ENCODE peak calls at places on chromosome 7, in ten cellular contexts. F is GM12865, C is kidney epithelial cell, Q is fibroblast of mammary gland, U is NB4, R is mammary epithelial cell, N is brain microvascular endothelial cell, W is lower lobe of right lung, A is heart right ventricle, Y is AG09309. K is an unnamed sample.

GRCh38 chr7:12409097-12409711 is 5.5 kb upstream of the VWDE start:
- DNase-seq in R (no peak), U (no peak), W (no peak), A (no peak), C (no peak), N (no peak), F (no peak), Y (no peak), Q (no peak), K (no peak)

GRCh38 chr7:36884863-36885262 is 160.6 kb upstream of the AOAH start:
- DNase-seq in R (no peak), A (no peak), Y (no peak), U (no peak), N (no peak), F (no peak), W (no peak), Q (no peak), C (no peak), K (no peak)

GRCh38 chr7:21338728-21339164 is 89.1 kb upstream of the SP4 start:
- DNase-seq in C (no peak), N (no peak), F (peak), Q (no peak), A (no peak), Y (no peak), W (no peak), R (no peak), U (peak), K (no peak)

GRCh38 chr7:122887198-122887597 is 938 bp upstream of the CADPS2 start:
- DNase-seq in Y (peak), R (peak), Q (peak), N (peak), A (peak), C (peak), W (peak), U (no peak), F (peak), K (peak)

GRCh38 chr7:80439894-80440811 is 71.7 kb downstream of the GNAT3 start:
- DNase-seq in U (peak), C (no peak), Y (peak), A (no peak), F (no peak), N (peak), W (no peak), R (peak), Q (peak), K (no peak)

GRCh38 chr7:28354601-28355062 is 57.7 kb upstream of the CREB5 start:
- DNase-seq in N (peak), C (peak), Y (peak), Q (peak), U (no peak), W (no peak), R (peak), A (no peak), F (no peak), K (peak)

GRCh38 chr7:32470871-32471270 is 19.3 kb downstream of the LSM5 start:
- DNase-seq in Y (no peak), Q (no peak), R (no peak), W (no peak), U (no peak), N (no peak), A (no peak), F (no peak), C (no peak), K (no peak)

GRCh38 chr7:89837515-89837914 is 316.8 kb upstream of the STEAP1 start:
- DNase-seq in U (no peak), W (no peak), C (peak), F (no peak), A (no peak), R (peak), N (no peak), Q (peak), Y (no peak), K (peak)

GRCh38 chr7:55478700-55479099 is 93.6 kb downstream of the VOPP1 start:
- DNase-seq in Y (no peak), F (no peak), U (peak), N (no peak), A (no peak), W (no peak), Q (no peak), C (no peak), R (no peak), K (no peak)
- TF ChIP-seq CTCF in Y (no peak), F (no peak), U (no peak), N (no peak), A (no peak), W (no peak), Q (no peak), C (no peak), R (no peak), K (no peak)

DNA sequence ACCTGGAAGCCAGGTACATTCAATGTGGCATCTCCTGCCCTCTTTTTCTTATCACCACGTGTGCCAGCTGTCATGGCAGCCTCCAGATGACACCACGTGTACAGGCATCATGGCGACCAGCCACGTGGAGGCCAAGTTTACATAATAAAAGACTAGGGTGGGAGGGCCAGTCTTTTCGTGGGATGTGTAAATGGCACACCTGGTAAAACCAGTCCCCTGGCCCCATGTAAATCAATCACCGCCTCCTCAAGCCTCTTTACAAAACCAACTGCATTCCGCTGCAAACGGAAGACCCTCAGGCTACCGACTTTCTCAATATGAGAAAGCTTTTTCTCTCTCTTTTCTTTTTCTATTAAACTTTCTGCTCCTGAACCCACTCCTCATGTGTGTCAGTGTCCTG is 65.1 kb upstream of the PHF14 start:
- DNase-seq in Y (no peak), Q (no peak), A (no peak), R (no peak), F (no peak), C (no peak), N (no peak), W (no peak), U (no peak), K (no peak)
- H3K4me3 ChIP-seq in Y (no peak), Q (no peak), A (no peak), R (no peak), F (no peak), C (no peak), N (no peak), W (no peak), U (no peak), K (no peak)

GRCh38 chr7:85162743-85163142 is 24.1 kb downstream of the SEMA3D start:
- DNase-seq in Q (peak), N (no peak), U (no peak), Y (no peak), W (no peak), C (no peak), F (no peak), A (no peak), R (no peak), K (no peak)
- TF ChIP-seq CTCF in Q (no peak), N (no peak), U (no peak), Y (no peak), W (no peak), C (no peak), F (no peak), A (no peak), R (no peak), K (no peak)

GRCh38 chr7:116802144-116802747 is 60.1 kb upstream of the CAPZA2 start:
- DNase-seq in W (no peak), R (no peak), A (no peak), Q (no peak), F (no peak), U (no peak), C (no peak), Y (no peak), N (no peak), K (no peak)

GRCh38 chr7:116801092-116801710 is 61.2 kb upstream of the CAPZA2 start:
- DNase-seq in Y (no peak), U (no peak), Q (peak), A (no peak), R (peak), N (peak), W (no peak), C (peak), F (no peak), K (no peak)

GRCh38 chr7:116800594-116800993 is 61.8 kb upstream of the CAPZA2 start:
- DNase-seq in N (no peak), W (no peak), F (no peak), U (no peak), Q (no peak), A (no peak), C (no peak), R (peak), Y (no peak), K (no peak)

GRCh38 chr7:116804459-116804858 is 57.9 kb upstream of the CAPZA2 start:
- DNase-seq in Q (no peak), R (no peak), U (no peak), Y (no peak), W (no peak), C (no peak), A (no peak), F (no peak), N (no peak), K (no peak)

GRCh38 chr7:116802784-116803183 is 59.6 kb upstream of the CAPZA2 start:
- DNase-seq in A (no peak), R (peak), F (peak), U (peak), C (no peak), Q (peak), N (peak), W (no peak), Y (no peak), K (no peak)
- H3K4me3 ChIP-seq in A (no peak), R (no peak), F (no peak), U (no peak), C (no peak), Q (no peak), N (no peak), W (no peak), Y (no peak), K (no peak)

DNA sequence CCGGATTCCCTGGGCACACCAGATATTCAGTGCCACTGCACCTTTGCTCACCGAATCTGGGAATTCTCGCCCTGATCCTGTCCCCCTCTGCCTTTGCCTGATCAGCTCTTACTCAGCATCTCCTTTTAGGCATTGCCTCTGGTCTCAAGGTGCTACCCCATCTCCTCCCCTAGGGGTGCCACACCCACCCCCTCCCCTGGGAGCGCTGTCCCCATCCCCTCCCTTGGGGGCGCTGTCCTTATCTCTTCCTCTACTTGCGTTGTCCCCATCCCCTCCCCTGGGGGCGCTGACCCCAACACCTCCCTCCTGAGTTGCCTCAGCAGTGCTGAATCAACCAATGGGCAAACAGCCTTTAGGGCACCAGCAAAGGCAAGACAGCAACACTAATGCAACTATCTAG is 686.9 kb upstream of the FOXK1 start:
- DNase-seq in F (no peak), R (no peak), N (no peak), W (no peak), C (no peak), Q (no peak), A (no peak), Y (no peak), U (peak), K (no peak)
- TF ChIP-seq CTCF in F (no peak), R (no peak), N (no peak), W (no peak), C (no peak), Q (no peak), A (no peak), Y (no peak), U (no peak), K (no peak)

GRCh38 chr7:35259555-35259954 is 5.7 kb upstream of the TBX20 start:
- DNase-seq in Q (no peak), R (no peak), F (no peak), U (no peak), A (no peak), N (no peak), C (no peak), Y (no peak), W (no peak), K (no peak)

GRCh38 chr7:35260254-35260653 is 6.4 kb upstream of the TBX20 start:
- DNase-seq in W (no peak), C (no peak), R (no peak), A (no peak), U (no peak), N (no peak), Y (no peak), Q (no peak), F (no peak), K (no peak)

GRCh38 chr7:35261476-35262285 is 7.8 kb upstream of the TBX20 start:
- DNase-seq in A (peak), U (no peak), R (no peak), C (no peak), W (no peak), F (no peak), N (no peak), Q (no peak), Y (no peak), K (no peak)

GRCh38 chr7:35258891-35259537 is 5.1 kb upstream of the TBX20 start:
- DNase-seq in C (no peak), Y (no peak), W (no peak), Q (no peak), R (no peak), N (no peak), U (no peak), A (no peak), F (no peak), K (no peak)

GRCh38 chr7:35261041-35261440 is 7.1 kb upstream of the TBX20 start:
- DNase-seq in Q (no peak), U (no peak), C (no peak), A (no peak), W (no peak), N (no peak), R (no peak), F (no peak), Y (no peak), K (no peak)
- H3K4me3 ChIP-seq in Q (no peak), U (no peak), C (no peak), A (no peak), W (no peak), N (no peak), R (no peak), F (no peak), Y (no peak), K (no peak)

DNA sequence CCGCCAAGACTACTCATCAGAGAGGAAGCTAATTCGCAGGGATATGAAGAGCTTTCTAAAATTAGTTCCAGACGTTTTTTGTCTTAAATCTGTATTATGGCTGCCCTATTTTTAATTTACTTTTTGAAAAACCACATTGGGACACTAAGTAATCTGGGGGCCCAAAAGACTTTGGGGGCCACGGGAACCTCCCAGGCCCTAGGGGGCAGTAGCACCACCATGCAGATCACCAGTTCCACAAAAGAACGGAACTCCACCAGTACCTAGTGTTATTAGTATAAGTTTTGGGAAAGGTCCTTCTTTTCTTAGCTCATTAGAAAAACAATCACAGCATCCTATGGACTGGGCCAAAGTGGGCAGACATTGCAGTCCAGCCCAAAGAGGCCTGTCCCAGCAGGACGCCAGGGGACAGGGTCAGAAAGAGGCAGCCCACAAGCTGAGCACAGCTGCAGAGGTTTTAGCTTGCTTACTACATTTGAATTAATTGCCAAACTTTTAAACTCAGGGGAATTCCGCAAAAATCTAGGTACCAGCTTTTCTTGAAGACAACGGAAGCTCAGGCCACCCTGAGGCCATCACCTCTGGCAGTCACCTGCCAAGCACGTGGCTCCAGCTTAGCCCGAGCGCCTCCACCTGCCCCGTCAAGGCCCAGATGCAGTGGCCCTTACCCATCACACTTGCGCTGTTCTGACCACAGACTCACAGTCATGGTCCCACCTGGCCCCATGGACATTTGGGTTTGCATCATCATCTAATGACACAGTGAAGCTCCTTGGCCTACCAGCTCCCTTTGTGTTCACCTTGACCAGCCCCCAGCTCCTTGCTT is 74.8 kb downstream of the PARP12 start:
- DNase-seq in F (no peak), U (no peak), R (no peak), C (no peak), N (no peak), W (no peak), Y (no peak), A (no peak), Q (no peak), K (no peak)
- TF ChIP-seq CTCF in F (no peak), U (peak), R (no peak), C (no peak), N (peak), W (no peak), Y (no peak), A (no peak), Q (no peak), K (no peak)

GRCh38 chr7:55522268-55522902 is 49.9 kb downstream of the VOPP1 start:
- DNase-seq in Y (no peak), N (no peak), W (no peak), U (no peak), F (no peak), R (no peak), A (no peak), C (no peak), Q (no peak), K (no peak)

GRCh38 chr7:55518836-55519235 is 53.5 kb downstream of the VOPP1 start:
- DNase-seq in A (no peak), R (no peak), Y (no peak), U (no peak), F (no peak), C (no peak), Q (no peak), W (no peak), N (no peak), K (no peak)

GRCh38 chr7:55523366-55523765 is 48.9 kb downstream of the VOPP1 start:
- DNase-seq in A (no peak), C (no peak), Q (no peak), F (no peak), R (no peak), U (no peak), W (no peak), Y (no peak), N (no peak), K (no peak)

GRCh38 chr7:55520426-55521140 is 51.7 kb downstream of the VOPP1 start:
- DNase-seq in R (no peak), C (no peak), Y (no peak), F (no peak), U (no peak), A (no peak), W (no peak), Q (no peak), N (no peak), K (no peak)

GRCh38 chr7:55521543-55522267 is 50.6 kb downstream of the VOPP1 start:
- DNase-seq in N (no peak), U (no peak), W (no peak), Q (no peak), Y (no peak), F (no peak), C (no peak), A (no peak), R (no peak), K (no peak)
- H3K4me3 ChIP-seq in N (no peak), U (no peak), W (no peak), Q (no peak), Y (no peak), F (no peak), C (no peak), A (no peak), R (no peak), K (no peak)

DNA sequence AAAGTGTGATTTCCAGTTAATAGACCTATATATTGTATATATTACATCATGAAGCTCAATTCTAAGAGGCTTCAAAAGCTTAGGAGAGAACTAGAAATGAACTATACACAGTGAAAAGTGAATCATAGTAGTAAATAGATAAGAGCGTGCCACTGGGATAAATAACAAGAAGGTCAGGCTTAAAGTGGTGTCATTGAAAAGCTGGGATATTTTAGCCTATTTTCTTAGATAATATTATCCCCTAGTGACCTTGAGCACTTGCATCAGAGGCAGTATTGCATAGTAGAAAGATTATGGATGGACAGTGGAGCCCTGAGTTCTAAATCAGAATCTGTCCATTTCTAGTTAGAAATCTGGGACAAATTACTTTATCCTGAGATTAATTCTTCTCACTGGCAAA is 27.1 kb upstream of the MACC1 start:
- DNase-seq in F (no peak), A (no peak), Y (no peak), R (no peak), Q (no peak), C (no peak), U (no peak), W (no peak), N (no peak), K (no peak)
- TF ChIP-seq CTCF in F (no peak), A (no peak), Y (no peak), R (no peak), Q (no peak), C (no peak), U (no peak), W (no peak), N (no peak), K (no peak)

GRCh38 chr7:143375298-143376034 is 5.7 kb upstream of the ZYX start:
- DNase-seq in A (no peak), U (peak), R (no peak), W (no peak), C (no peak), N (no peak), F (no peak), Y (no peak), Q (no peak), K (no peak)
- H3K4me3 ChIP-seq in A (no peak), U (peak), R (no peak), W (no peak), C (no peak), N (no peak), F (no peak), Y (no peak), Q (no peak), K (no peak)